ENCODE peak calls at places on chromosome 16, in eight cellular contexts. G is heart right ventricle; F is stimulated activated CD8-positive, alpha-beta memory T cell treated with anti-CD3 and anti-CD28 coated beads, Interleukin-4, amount 100 ng/mL, for 4 hours; I is non-pigmented ciliary epithelial cell; C is mucosa of descending colon; Q is tibial artery; X is cardiac fibroblast; V is Caco-2. T is an unnamed sample.

GRCh38 chr16:49857423-49858181 is 1.7 kb upstream of the ZNF423 start:
- DNase-seq in G (peak), C (peak), Q (peak), I (no peak), V (peak), F (no peak), X (peak), T (peak)

GRCh38 chr16:57611184-57611583 is 17.2 kb upstream of the ADGRG1 start:
- DNase-seq in C (no peak), G (no peak), X (peak), Q (no peak), I (no peak), V (no peak), F (no peak), T (no peak)

GRCh38 chr16:68368602-68368944 is 57.8 kb downstream of the PRMT7 start:
- DNase-seq in C (peak), G (no peak), F (no peak), I (no peak), X (no peak), Q (no peak), V (no peak), T (no peak)

GRCh38 chr16:49452568-49452967 is 79.0 kb downstream of the C16orf78 start:
- DNase-seq in V (peak), I (no peak), C (no peak), Q (no peak), G (no peak), X (no peak), F (no peak), T (no peak)

GRCh38 chr16:11901091-11901490 is 14.7 kb downstream of the GSPT1 start:
- DNase-seq in V (no peak), C (no peak), F (no peak), Q (no peak), G (no peak), I (no peak), X (peak), T (no peak)

GRCh38 chr16:57167951-57168350 is 17.9 kb downstream of the PSME3IP1 start:
- DNase-seq in V (no peak), G (no peak), Q (no peak), X (peak), C (no peak), F (no peak), I (peak), T (peak)

GRCh38 chr16:20799599-20799998 is 6.7 kb downstream of the ERI2 start:
- DNase-seq in C (no peak), Q (no peak), V (no peak), I (no peak), F (no peak), X (peak), G (no peak), T (no peak)

GRCh38 chr16:66378739-66379570 is 12.5 kb downstream of the CDH5 start:
- DNase-seq in Q (no peak), V (no peak), X (no peak), I (no peak), G (no peak), F (no peak), C (no peak), T (no peak)

GRCh38 chr16:22007509-22008214 is at the start of gene MOSMO:
- DNase-seq in G (peak), C (peak), F (peak), X (peak), V (peak), Q (peak), I (no peak), T (peak)

GRCh38 chr16:724188-725040 is 1.8 kb downstream of the CCDC78 start:
- DNase-seq in V (no peak), C (no peak), I (no peak), G (peak), X (no peak), Q (no peak), F (no peak), T (no peak)

GRCh38 chr16:23830276-23830675 is 5.5 kb upstream of the PRKCB start:
- DNase-seq in I (no peak), V (no peak), Q (no peak), X (no peak), C (no peak), G (no peak), F (no peak), T (no peak)

GRCh38 chr16:82476786-82477185 is 150.0 kb upstream of the CDH13 start:
- DNase-seq in G (no peak), Q (no peak), X (no peak), F (no peak), I (no peak), V (no peak), C (no peak), T (no peak)

GRCh38 chr16:86387461-86388440 is 122.6 kb upstream of the FOXF1 start:
- DNase-seq in Q (no peak), X (peak), F (no peak), I (peak), V (no peak), G (no peak), C (no peak), T (no peak)

GRCh38 chr16:69610356-69610755 is 44.6 kb downstream of the NFAT5 start:
- DNase-seq in Q (no peak), C (no peak), G (no peak), X (no peak), F (no peak), V (no peak), I (no peak), T (no peak)

GRCh38 chr16:66254751-66255150 is 111.7 kb upstream of the CDH5 start:
- DNase-seq in I (no peak), Q (no peak), F (no peak), G (no peak), X (no peak), V (no peak), C (no peak), T (no peak)

GRCh38 chr16:50598256-50598894 is 50.2 kb downstream of the NKD1 start:
- DNase-seq in X (no peak), C (no peak), Q (peak), F (no peak), I (no peak), V (no peak), G (peak), T (no peak)

GRCh38 chr16:27330542-27330941 is 16.8 kb downstream of the IL4R start:
- DNase-seq in G (peak), Q (peak), I (peak), C (no peak), F (no peak), X (peak), V (no peak), T (no peak)

GRCh38 chr16:1337486-1337885 is 4.0 kb downstream of the BAIAP3 start:
- DNase-seq in C (no peak), Q (no peak), F (no peak), I (no peak), V (no peak), X (no peak), G (no peak), T (no peak)

GRCh38 chr16:3610698-3611144 is 685 bp downstream of the SLX4 start:
- DNase-seq in Q (no peak), V (no peak), F (no peak), C (no peak), I (no peak), G (no peak), X (peak), T (no peak)

GRCh38 chr16:88649924-88650748 is 717 bp downstream of the CYBA start:
- DNase-seq in G (peak), V (no peak), X (peak), C (peak), F (no peak), Q (no peak), I (no peak), T (no peak)

GRCh38 chr16:4928227-4928626 is 8.7 kb downstream of the PPL start:
- DNase-seq in X (no peak), F (no peak), I (no peak), C (no peak), Q (no peak), G (no peak), V (no peak), T (no peak)

GRCh38 chr16:17368951-17369350 is 101.8 kb downstream of the XYLT1 start:
- DNase-seq in F (no peak), V (no peak), G (no peak), C (no peak), Q (no peak), X (no peak), I (no peak), T (no peak)

GRCh38 chr16:12096162-12096781 is 119.7 kb downstream of the SNX29 start:
- DNase-seq in Q (no peak), I (no peak), C (no peak), V (no peak), F (no peak), G (no peak), X (peak), T (no peak)

GRCh38 chr16:87176735-87177134 is 140.5 kb downstream of the C16orf95 start:
- DNase-seq in F (no peak), X (no peak), C (no peak), I (no peak), V (no peak), G (no peak), Q (no peak), T (no peak)